ENCODE peak calls at places on chromosome 19, in six cellular contexts. J is bronchial epithelial cell; X is body of pancreas; E is psoas muscle; D is mesothelial cell of epicardium; S is CD8-positive, alpha-beta T cell. Q is an unnamed sample.

GRCh38 chr19:45104658-45105384 is 11.8 kb downstream of the PPP1R37 start:
- DNase-seq in E (no peak), X (no peak), S (no peak), D (no peak), J (no peak), Q (no peak)

GRCh38 chr19:17006579-17006978 is 20.0 kb downstream of the CPAMD8 start:
- DNase-seq in X (no peak), J (no peak), S (no peak), D (no peak), E (no peak), Q (no peak)

GRCh38 chr19:49336482-49337266 is 1.5 kb downstream of the CD37 start:
- DNase-seq in D (no peak), S (no peak), X (no peak), E (no peak), J (no peak), Q (no peak)

GRCh38 chr19:58325623-58326022 is 1.2 kb upstream of the ZSCAN22 start:
- DNase-seq in D (no peak), J (peak), X (no peak), E (no peak), S (no peak), Q (no peak)

GRCh38 chr19:31316201-31316951 is 32.9 kb downstream of the TSHZ3 start:
- DNase-seq in E (no peak), S (no peak), J (no peak), X (peak), D (no peak), Q (no peak)

GRCh38 chr19:17606786-17607185 is 51.3 kb downstream of the COLGALT1 start:
- DNase-seq in E (no peak), J (no peak), X (no peak), D (no peak), S (no peak), Q (no peak)

GRCh38 chr19:3005345-3005744 is 23.7 kb downstream of the TLE2 start:
- DNase-seq in J (no peak), X (no peak), E (no peak), D (no peak), S (no peak), Q (no peak)

GRCh38 chr19:19081642-19082151 is 17.9 kb downstream of the SLC25A42 start:
- DNase-seq in X (no peak), D (no peak), E (peak), S (no peak), J (no peak), Q (no peak)

GRCh38 chr19:49436381-49437017 is 4.8 kb downstream of the SLC17A7 start:
- DNase-seq in E (no peak), X (no peak), S (no peak), D (peak), J (no peak), Q (no peak)

GRCh38 chr19:18379803-18380747 is 5.9 kb upstream of the GDF15 start:
- DNase-seq in D (no peak), X (peak), S (no peak), J (peak), E (peak), Q (no peak)

GRCh38 chr19:30229524-30230174 is 142.5 kb upstream of the ZNF536 start:
- DNase-seq in S (no peak), J (no peak), D (no peak), E (no peak), X (no peak), Q (no peak)

GRCh38 chr19:29671393-29672076 is 6.3 kb downstream of the PLEKHF1 start:
- DNase-seq in S (peak), E (peak), D (no peak), J (peak), X (peak), Q (no peak)

GRCh38 chr19:18562086-18562485 is 4.4 kb downstream of the KXD1 start:
- DNase-seq in D (no peak), X (peak), J (no peak), E (peak), S (no peak), Q (no peak)

GRCh38 chr19:3968556-3969434 is 2.1 kb downstream of the DAPK3 start:
- DNase-seq in J (peak), E (peak), X (peak), S (no peak), D (peak), Q (peak)

GRCh38 chr19:48833977-48834376 is 2.3 kb downstream of the HSD17B14 start:
- DNase-seq in D (no peak), X (no peak), J (no peak), E (no peak), S (no peak), Q (no peak)

GRCh38 chr19:940591-941291 is 14.9 kb downstream of the ARID3A start:
- DNase-seq in J (no peak), E (peak), S (peak), D (no peak), X (peak), Q (no peak)

GRCh38 chr19:4066176-4066606 is 508 bp downstream of the ZBTB7A start:
- DNase-seq in S (peak), D (peak), J (no peak), E (peak), X (no peak), Q (no peak)

GRCh38 chr19:58560921-58561320 is 2.5 kb upstream of the UBE2M start:
- DNase-seq in E (peak), S (no peak), J (no peak), D (no peak), X (no peak), Q (no peak)

GRCh38 chr19:10309423-10309822 is at the start of gene ZGLP1:
- DNase-seq in X (no peak), J (no peak), S (no peak), E (no peak), D (no peak), Q (no peak)

GRCh38 chr19:30168760-30169159 is 203.4 kb upstream of the ZNF536 start:
- DNase-seq in X (no peak), D (no peak), E (peak), S (no peak), J (no peak), Q (no peak)

GRCh38 chr19:11400695-11401291 is 16.7 kb upstream of the EPOR start:
- DNase-seq in D (no peak), S (no peak), X (no peak), E (no peak), J (no peak), Q (no peak)

GRCh38 chr19:9869008-9869617 is 34.0 kb downstream of the PIN1 start:
- DNase-seq in E (no peak), X (no peak), D (no peak), S (no peak), J (no peak), Q (no peak)

GRCh38 chr19:28553005-28553404 is 659.9 kb downstream of the UQCRFS1 start:
- DNase-seq in J (no peak), X (no peak), S (no peak), E (no peak), D (no peak), Q (no peak)

GRCh38 chr19:29785955-29786589 is 25.7 kb upstream of the CCNE1 start:
- DNase-seq in D (no peak), X (no peak), E (no peak), J (no peak), S (no peak), Q (no peak)

GRCh38 chr19:33054623-33055022 is 10.1 kb downstream of the RHPN2 start:
- DNase-seq in E (no peak), X (peak), J (peak), D (no peak), S (no peak), Q (no peak)

GRCh38 chr19:54415901-54416621 is 797 bp downstream of the TTYH1 start:
- DNase-seq in S (no peak), D (no peak), E (no peak), X (no peak), J (no peak), Q (no peak)

GRCh38 chr19:23776507-23777205 is 18.0 kb upstream of the ZNF681 start:
- DNase-seq in X (no peak), E (no peak), J (no peak), D (no peak), S (no peak), Q (no peak)

GRCh38 chr19:13033819-13034611 is 38.7 kb downstream of the NFIX start:
- DNase-seq in X (peak), S (peak), E (peak), J (peak), D (no peak), Q (no peak)

GRCh38 chr19:39307233-39307821 is 11.1 kb downstream of the IFNL1 start:
- DNase-seq in S (no peak), D (peak), X (no peak), E (no peak), J (no peak), Q (no peak)

GRCh38 chr19:38900220-38900629 is 456 bp downstream of the NFKBIB start:
- DNase-seq in S (no peak), E (no peak), D (no peak), X (no peak), J (no peak), Q (no peak)

GRCh38 chr19:14118165-14119051 is 846 bp upstream of the PRKACA start:
- DNase-seq in E (peak), D (peak), S (peak), J (peak), X (peak), Q (no peak)

GRCh38 chr19:531753-532571 is at the start of gene CDC34:
- DNase-seq in X (no peak), D (no peak), S (no peak), E (no peak), J (no peak), Q (no peak)

GRCh38 chr19:32406161-32407003 is 812 bp downstream of the DPY19L3 start:
- DNase-seq in X (no peak), S (no peak), E (no peak), J (no peak), D (no peak), Q (no peak)

GRCh38 chr19:13619203-13619632 is 112.9 kb upstream of the CACNA1A start:
- DNase-seq in J (peak), D (no peak), X (no peak), E (no peak), S (no peak), Q (no peak)

GRCh38 chr19:11578342-11579142 is 1.1 kb upstream of the ACP5 start:
- DNase-seq in D (no peak), E (no peak), J (no peak), S (no peak), X (peak), Q (no peak)

GRCh38 chr19:19686580-19686979 is 17.9 kb downstream of the ZNF101 start:
- DNase-seq in E (no peak), S (no peak), J (no peak), D (no peak), X (no peak), Q (no peak)

GRCh38 chr19:47749326-47749725 is 4.0 kb downstream of the NOP53 start:
- DNase-seq in D (no peak), E (no peak), X (no peak), J (no peak), S (no peak), Q (no peak)

GRCh38 chr19:12937243-12938053 is 961 bp upstream of the CALR start:
- DNase-seq in X (peak), J (no peak), D (no peak), S (no peak), E (no peak), Q (no peak)

DNA sequence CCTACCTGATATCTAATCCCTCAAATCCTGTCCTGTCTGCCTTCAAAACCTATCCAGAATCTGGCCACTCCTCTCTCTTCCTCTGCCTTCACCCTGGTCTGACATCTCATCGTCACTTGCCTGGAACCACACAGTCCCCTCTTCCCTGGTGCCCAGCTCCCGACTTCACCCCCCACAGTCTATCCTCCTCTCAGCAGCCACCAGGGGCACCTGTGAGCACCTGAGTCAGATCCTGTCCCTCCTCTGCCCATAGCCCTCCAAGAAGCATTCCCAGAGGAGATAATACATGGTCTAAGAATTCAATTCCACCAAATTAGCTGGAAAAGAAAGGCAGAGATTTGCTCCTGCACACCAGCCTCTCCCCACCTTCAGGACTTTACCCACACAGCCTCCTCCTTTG is 48.9 kb downstream of the ZNRF4 start:
- DNase-seq in J (no peak), D (no peak), S (no peak), X (no peak), E (no peak), Q (no peak)
- TF ChIP-seq CTCF in J (peak), D (no peak), S (no peak), X (no peak), E (no peak), Q (no peak)

DNA sequence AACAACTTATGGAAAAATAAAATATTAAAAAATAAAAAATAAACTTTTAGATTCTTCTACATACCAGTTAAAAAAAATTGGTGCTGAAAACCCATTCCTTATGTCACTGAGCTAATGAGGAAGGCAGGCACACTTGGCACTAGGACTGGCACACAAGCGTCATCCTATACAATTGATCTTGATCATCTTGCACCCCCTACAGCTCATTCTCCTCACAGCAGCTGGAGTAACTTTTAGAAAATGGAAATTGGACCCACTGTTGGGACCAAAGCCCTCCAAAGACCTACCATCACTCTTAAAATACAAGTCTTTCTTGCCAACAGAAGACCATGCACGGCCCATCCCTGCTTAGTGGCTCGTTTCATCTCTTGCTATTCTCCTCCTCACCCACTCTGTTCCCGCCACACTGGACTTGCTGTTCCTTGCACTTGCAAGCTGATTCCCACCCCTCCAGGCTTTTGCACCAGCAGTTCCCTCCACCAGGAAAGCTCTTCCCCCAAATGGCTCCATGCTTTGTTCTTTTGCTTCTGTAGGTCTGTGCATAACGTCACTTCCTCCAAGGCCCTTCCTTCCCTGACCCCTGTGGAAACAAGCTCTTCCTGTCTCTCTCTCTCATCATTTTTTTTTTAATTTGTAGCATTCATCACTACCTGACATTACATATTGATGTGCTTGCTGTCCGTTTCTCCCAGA is 11.6 kb downstream of the CTU1 start:
- DNase-seq in S (no peak), J (no peak), D (no peak), X (peak), E (no peak), Q (no peak)
- TF ChIP-seq CTCF in S (no peak), J (peak), D (no peak), X (peak), E (no peak), Q (peak)

GRCh38 chr19:56071151-56071550 is 49.9 kb downstream of the ZNF787 start:
- DNase-seq in X (no peak), S (no peak), J (no peak), D (no peak), E (no peak), Q (no peak)
- TF ChIP-seq CTCF in X (no peak), S (no peak), J (peak), D (no peak), E (no peak), Q (peak)

DNA sequence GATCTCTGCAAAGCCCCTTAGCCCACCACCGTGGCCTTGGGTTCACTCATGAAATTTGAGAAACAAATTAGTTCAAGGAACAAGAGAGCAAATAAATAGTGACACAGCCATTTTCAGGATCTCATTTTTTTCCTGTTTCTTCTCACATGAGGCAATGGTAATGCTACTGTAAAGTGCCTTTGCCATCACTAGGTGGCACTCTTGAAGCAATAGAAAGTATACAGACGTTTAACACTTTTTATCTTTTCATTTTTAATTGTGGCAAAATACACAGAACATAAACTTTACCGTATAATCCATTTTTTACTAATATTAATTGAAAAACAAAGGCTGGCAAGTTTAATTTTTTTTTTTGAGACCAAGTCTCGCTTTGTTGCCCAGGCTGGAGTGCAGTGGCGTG is 76.9 kb upstream of the ZNF835 start:
- DNase-seq in E (no peak), J (peak), X (peak), S (no peak), D (no peak), Q (no peak)
- TF ChIP-seq CTCF in E (peak), J (peak), X (peak), S (no peak), D (no peak), Q (peak)

GRCh38 chr19:37227996-37228395 is 10.0 kb downstream of the ZNF383 start:
- DNase-seq in S (peak), J (no peak), E (no peak), D (no peak), X (peak), Q (no peak)
- TF ChIP-seq CTCF in S (peak), J (peak), E (peak), D (no peak), X (peak), Q (peak)

DNA sequence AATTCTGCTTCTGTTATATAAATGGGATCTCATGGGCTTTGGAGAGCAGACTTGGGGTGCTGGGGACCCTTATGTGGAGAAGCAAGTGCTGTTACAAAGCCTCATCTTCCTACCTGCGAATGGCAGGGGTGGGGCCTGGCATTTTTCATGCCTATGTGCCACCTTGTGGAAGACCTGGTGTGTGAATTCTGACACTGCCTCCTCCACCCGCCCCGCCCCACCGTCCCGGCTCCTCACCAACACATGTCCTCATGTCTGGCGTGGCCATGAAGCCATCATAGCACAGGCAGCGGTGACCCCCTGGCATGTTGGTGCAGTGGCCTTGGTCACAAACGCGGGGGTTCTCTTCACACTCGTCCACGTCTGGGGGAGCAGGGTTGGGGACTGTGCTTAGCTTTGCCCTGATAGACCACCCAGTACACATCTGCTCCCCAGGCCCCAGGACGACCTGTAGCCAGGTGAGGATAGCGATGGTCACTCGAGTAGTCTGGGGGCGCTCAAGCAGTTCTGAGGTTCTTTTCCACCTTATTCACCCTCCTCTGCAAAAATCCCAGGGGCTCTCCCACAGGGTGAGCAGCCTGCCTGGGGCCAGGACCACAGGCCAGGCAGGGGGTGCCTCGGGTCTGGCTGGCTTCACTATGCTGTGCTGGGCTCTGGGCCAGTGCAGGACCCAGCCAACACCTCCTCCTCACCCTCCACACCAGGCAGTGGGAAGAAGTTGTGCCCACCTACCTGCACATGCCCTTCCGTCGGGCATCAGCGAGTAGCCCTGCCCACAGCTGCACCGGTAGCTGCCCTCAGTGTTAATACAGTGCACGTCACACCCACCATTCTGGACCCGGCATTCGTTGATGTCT is 32.7 kb downstream of the FBN3 start:
- DNase-seq in S (no peak), X (no peak), D (no peak), J (no peak), E (no peak), Q (no peak)
- TF ChIP-seq CTCF in S (no peak), X (no peak), D (no peak), J (no peak), E (no peak), Q (no peak)

GRCh38 chr19:52570005-52570861 is at the start of gene ZNF701:
- DNase-seq in J (peak), D (peak), S (peak), X (peak), E (peak), Q (peak)
- TF ChIP-seq CTCF in J (peak), D (peak), S (peak), X (peak), E (peak), Q (peak)

DNA sequence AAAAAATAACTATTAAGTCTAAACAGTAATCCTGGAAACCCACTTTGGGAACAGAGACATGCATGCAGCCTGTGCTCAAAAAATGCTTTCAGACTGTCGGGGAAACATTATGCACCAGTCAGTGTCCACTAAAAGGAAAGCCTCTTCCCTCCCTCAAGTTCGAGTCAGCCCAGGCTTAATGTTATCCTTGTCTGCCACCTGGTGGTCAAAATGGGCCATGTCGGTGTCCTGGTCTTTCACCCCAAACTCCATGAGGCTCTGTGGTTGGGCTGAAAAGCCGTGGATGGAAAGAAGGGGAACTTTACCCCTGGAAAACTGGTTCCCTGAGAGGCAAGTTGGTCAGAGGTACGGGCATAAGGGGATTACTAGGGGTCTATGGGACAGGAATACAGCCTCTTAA is 88.4 kb upstream of the ZNF492 start:
- DNase-seq in J (peak), X (peak), S (no peak), D (no peak), E (no peak), Q (no peak)
- TF ChIP-seq CTCF in J (peak), X (peak), S (no peak), D (peak), E (peak), Q (peak)

GRCh38 chr19:53019684-53020083 is 6.0 kb downstream of the ERVV-1 start:
- DNase-seq in X (no peak), J (no peak), S (no peak), E (no peak), D (no peak), Q (no peak)
- TF ChIP-seq CTCF in X (no peak), J (peak), S (no peak), E (no peak), D (no peak), Q (no peak)

Q was measured in type B pancreatic cell.